ENCODE peak calls at places on chromosomes 5 and 9, in six cellular contexts. One of them, this sample, is unnamed. For H3K27me3, the result is how much of the 10 kb centered on the place peaks cover.

GRCh38 chr5:102414448-102414847 is 84.4 kb downstream of the SLCO6A1 start:
- DNase-seq in heart left ventricle: no peak
- DNase-seq in stomach: no peak
- DNase-seq in sigmoid colon: no peak
- DNase-seq in body of pancreas: no peak
- DNase-seq in spleen: no peak
- DNase-seq in this sample: no peak

GRCh38 chr5:111345731-111346130 is 121.5 kb downstream of the CAMK4 start:
- DNase-seq in heart left ventricle: no peak
- DNase-seq in stomach: no peak
- DNase-seq in sigmoid colon: no peak
- DNase-seq in body of pancreas: no peak
- DNase-seq in spleen: no peak
- DNase-seq in this sample: no peak

GRCh38 chr9:91486699-91487497 is 63.3 kb upstream of the NFIL3 start:
- DNase-seq in heart left ventricle: no peak
- DNase-seq in stomach: no peak
- DNase-seq in sigmoid colon: no peak
- DNase-seq in body of pancreas: no peak
- DNase-seq in spleen: no peak
- DNase-seq in this sample: no peak

GRCh38 chr9:108691614-108692013 is 164.2 kb downstream of the ACTL7B start:
- DNase-seq in heart left ventricle: no peak
- DNase-seq in stomach: peak
- DNase-seq in sigmoid colon: no peak
- DNase-seq in body of pancreas: no peak
- DNase-seq in spleen: no peak
- DNase-seq in this sample: no peak

GRCh38 chr5:132825824-132826391 is 4.5 kb downstream of the SHROOM1 start:
- DNase-seq in heart left ventricle: no peak
- DNase-seq in stomach: no peak
- DNase-seq in sigmoid colon: no peak
- DNase-seq in body of pancreas: no peak
- DNase-seq in spleen: no peak
- DNase-seq in this sample: no peak

GRCh38 chr5:136028782-136029742 is at the start of gene TGFBI:
- DNase-seq in heart left ventricle: peak
- DNase-seq in stomach: peak
- DNase-seq in sigmoid colon: peak
- DNase-seq in body of pancreas: peak
- DNase-seq in spleen: peak
- DNase-seq in this sample: peak

GRCh38 chr5:4945296-4945695 is 194.8 kb upstream of the ADAMTS16 start:
- DNase-seq in heart left ventricle: no peak
- DNase-seq in stomach: no peak
- DNase-seq in sigmoid colon: no peak
- DNase-seq in body of pancreas: no peak
- DNase-seq in spleen: no peak
- DNase-seq in this sample: no peak

GRCh38 chr9:15187589-15187988 is 119.4 kb downstream of the TTC39B start:
- DNase-seq in heart left ventricle: no peak
- DNase-seq in stomach: no peak
- DNase-seq in sigmoid colon: no peak
- DNase-seq in body of pancreas: no peak
- DNase-seq in spleen: no peak
- DNase-seq in this sample: no peak

GRCh38 chr9:134175291-134175807 is 11.0 kb upstream of the RNU6ATAC start:
- DNase-seq in heart left ventricle: peak
- DNase-seq in stomach: no peak
- DNase-seq in sigmoid colon: no peak
- DNase-seq in body of pancreas: no peak
- DNase-seq in spleen: no peak
- DNase-seq in this sample: no peak

GRCh38 chr9:32738501-32739172 is 44.7 kb upstream of the TMEM215 start:
- DNase-seq in heart left ventricle: no peak
- DNase-seq in stomach: no peak
- DNase-seq in sigmoid colon: no peak
- DNase-seq in body of pancreas: no peak
- DNase-seq in spleen: no peak
- DNase-seq in this sample: no peak

GRCh38 chr9:21836437-21837161 is 34.2 kb downstream of the MTAP start:
- DNase-seq in heart left ventricle: no peak
- DNase-seq in stomach: no peak
- DNase-seq in sigmoid colon: no peak
- DNase-seq in body of pancreas: no peak
- DNase-seq in spleen: no peak
- DNase-seq in this sample: no peak

GRCh38 chr9:113511856-113512761 is 48.6 kb downstream of the RGS3 start:
- DNase-seq in heart left ventricle: no peak
- DNase-seq in stomach: no peak
- DNase-seq in sigmoid colon: no peak
- DNase-seq in body of pancreas: no peak
- DNase-seq in spleen: peak
- DNase-seq in this sample: no peak

GRCh38 chr5:178232124-178232919 is at the start of gene PHYKPL:
- DNase-seq in heart left ventricle: peak
- DNase-seq in stomach: peak
- DNase-seq in sigmoid colon: peak
- DNase-seq in body of pancreas: peak
- DNase-seq in spleen: peak
- DNase-seq in this sample: peak
- TF ChIP-seq POLR2A in heart left ventricle: no peak
- TF ChIP-seq POLR2A in stomach: no peak
- TF ChIP-seq POLR2A in sigmoid colon: no peak
- TF ChIP-seq POLR2A in body of pancreas: peak
- TF ChIP-seq POLR2A in spleen: no peak
- TF ChIP-seq POLR2A in this sample: peak

GRCh38 chr5:54985301-54986268 is at the start of gene ESM1:
- DNase-seq in heart left ventricle: no peak
- DNase-seq in stomach: no peak
- DNase-seq in sigmoid colon: no peak
- DNase-seq in body of pancreas: peak
- DNase-seq in spleen: peak
- DNase-seq in this sample: no peak
- H3K27me3 ChIP-seq in heart left ventricle: under half
- H3K27me3 ChIP-seq in stomach: under half
- H3K27me3 ChIP-seq in sigmoid colon: under half
- H3K27me3 ChIP-seq in body of pancreas: under half
- H3K27me3 ChIP-seq in spleen: under half
- H3K27me3 ChIP-seq in this sample: under half

GRCh38 chr9:99251157-99251556 is 29.1 kb downstream of the SEC61B start:
- DNase-seq in heart left ventricle: no peak
- DNase-seq in stomach: no peak
- DNase-seq in sigmoid colon: no peak
- DNase-seq in body of pancreas: no peak
- DNase-seq in spleen: no peak
- DNase-seq in this sample: no peak

GRCh38 chr9:99255651-99256050 is 33.6 kb downstream of the SEC61B start:
- DNase-seq in heart left ventricle: no peak
- DNase-seq in stomach: no peak
- DNase-seq in sigmoid colon: no peak
- DNase-seq in body of pancreas: no peak
- DNase-seq in spleen: no peak
- DNase-seq in this sample: no peak

GRCh38 chr9:99257723-99258364 is 35.8 kb downstream of the SEC61B start:
- DNase-seq in heart left ventricle: no peak
- DNase-seq in stomach: no peak
- DNase-seq in sigmoid colon: no peak
- DNase-seq in body of pancreas: no peak
- DNase-seq in spleen: no peak
- DNase-seq in this sample: no peak

GRCh38 chr9:99253134-99253533 is 31.1 kb downstream of the SEC61B start:
- DNase-seq in heart left ventricle: no peak
- DNase-seq in stomach: no peak
- DNase-seq in sigmoid colon: no peak
- DNase-seq in body of pancreas: no peak
- DNase-seq in spleen: no peak
- DNase-seq in this sample: no peak

GRCh38 chr9:99253772-99254431 is 31.8 kb downstream of the SEC61B start:
- DNase-seq in heart left ventricle: no peak
- DNase-seq in stomach: no peak
- DNase-seq in sigmoid colon: no peak
- DNase-seq in body of pancreas: no peak
- DNase-seq in spleen: peak
- DNase-seq in this sample: no peak
- TF ChIP-seq POLR2A in heart left ventricle: no peak
- TF ChIP-seq POLR2A in stomach: no peak
- TF ChIP-seq POLR2A in sigmoid colon: no peak
- TF ChIP-seq POLR2A in body of pancreas: no peak
- TF ChIP-seq POLR2A in spleen: no peak
- TF ChIP-seq POLR2A in this sample: no peak

DNA sequence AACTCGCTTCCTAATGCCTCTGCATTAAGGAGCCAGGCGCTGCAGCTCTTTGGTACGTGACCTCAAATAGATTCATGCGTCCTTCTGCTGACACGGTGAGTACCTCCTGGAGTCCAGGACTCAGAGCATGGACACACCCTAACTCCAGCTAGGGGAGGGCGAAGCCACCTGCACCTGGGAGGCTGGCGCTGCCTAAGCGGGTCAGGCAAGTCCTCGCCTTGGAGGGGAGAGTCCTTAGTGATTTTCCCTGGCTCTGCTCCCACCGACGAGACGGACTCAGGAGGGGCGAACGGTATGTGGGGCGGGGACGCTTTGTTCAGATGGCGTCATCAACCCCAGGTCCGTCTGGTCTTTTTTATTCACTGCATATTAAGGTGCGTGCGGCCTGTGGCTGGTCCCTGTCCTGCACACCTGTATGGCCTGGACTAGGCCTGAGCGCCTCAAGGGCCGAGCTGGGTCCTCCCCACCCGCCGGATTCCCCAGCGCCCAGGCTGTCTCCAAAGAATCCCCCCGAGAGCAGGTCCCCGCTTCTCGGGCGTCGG is 50.3 kb downstream of the NSUN2 start:
- DNase-seq in heart left ventricle: no peak
- DNase-seq in stomach: no peak
- DNase-seq in sigmoid colon: no peak
- DNase-seq in body of pancreas: no peak
- DNase-seq in spleen: no peak
- DNase-seq in this sample: no peak
- H3K27me3 ChIP-seq in heart left ventricle: under half
- H3K27me3 ChIP-seq in stomach: under half
- H3K27me3 ChIP-seq in sigmoid colon: under half
- H3K27me3 ChIP-seq in body of pancreas: under half
- H3K27me3 ChIP-seq in spleen: half or more
- H3K27me3 ChIP-seq in this sample: under half

GRCh38 chr9:94111446-94111845 is 27.2 kb downstream of the PTPDC1 start:
- DNase-seq in heart left ventricle: no peak
- DNase-seq in stomach: no peak
- DNase-seq in sigmoid colon: no peak
- DNase-seq in body of pancreas: no peak
- DNase-seq in spleen: no peak
- DNase-seq in this sample: no peak

GRCh38 chr9:94108584-94108983 is 24.3 kb downstream of the PTPDC1 start:
- DNase-seq in heart left ventricle: peak
- DNase-seq in stomach: no peak
- DNase-seq in sigmoid colon: no peak
- DNase-seq in body of pancreas: no peak
- DNase-seq in spleen: no peak
- DNase-seq in this sample: no peak

GRCh38 chr9:94110821-94111252 is 26.6 kb downstream of the PTPDC1 start:
- DNase-seq in heart left ventricle: no peak
- DNase-seq in stomach: no peak
- DNase-seq in sigmoid colon: no peak
- DNase-seq in body of pancreas: no peak
- DNase-seq in spleen: no peak
- DNase-seq in this sample: no peak

GRCh38 chr9:94112716-94113465 is 28.6 kb downstream of the PTPDC1 start:
- DNase-seq in heart left ventricle: no peak
- DNase-seq in stomach: no peak
- DNase-seq in sigmoid colon: no peak
- DNase-seq in body of pancreas: no peak
- DNase-seq in spleen: no peak
- DNase-seq in this sample: no peak
- TF ChIP-seq POLR2A in heart left ventricle: no peak
- TF ChIP-seq POLR2A in stomach: no peak
- TF ChIP-seq POLR2A in sigmoid colon: no peak
- TF ChIP-seq POLR2A in body of pancreas: no peak
- TF ChIP-seq POLR2A in spleen: no peak
- TF ChIP-seq POLR2A in this sample: no peak

GRCh38 chr9:136140046-136140445 is 21.4 kb upstream of the TMEM250 start:
- DNase-seq in heart left ventricle: no peak
- DNase-seq in stomach: no peak
- DNase-seq in sigmoid colon: no peak
- DNase-seq in body of pancreas: no peak
- DNase-seq in spleen: no peak
- DNase-seq in this sample: no peak
- H3K27me3 ChIP-seq in heart left ventricle: under half
- H3K27me3 ChIP-seq in stomach: under half
- H3K27me3 ChIP-seq in sigmoid colon: half or more
- H3K27me3 ChIP-seq in body of pancreas: under half
- H3K27me3 ChIP-seq in spleen: half or more
- H3K27me3 ChIP-seq in this sample: under half

DNA sequence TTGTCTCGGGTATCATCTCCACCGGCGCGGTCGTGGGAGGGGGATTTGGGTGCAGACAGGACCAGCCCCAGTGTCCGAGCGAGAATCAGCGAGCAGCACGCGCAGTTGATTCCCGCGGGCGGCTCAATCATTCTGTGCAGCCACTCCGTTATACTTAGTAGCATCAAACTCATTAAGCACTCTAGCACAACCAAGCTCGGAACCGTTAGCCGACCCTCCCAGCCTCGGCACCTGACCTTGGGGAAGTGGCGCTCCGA is 195 bp downstream of the KYAT1 start:
- DNase-seq in heart left ventricle: no peak
- DNase-seq in stomach: no peak
- DNase-seq in sigmoid colon: no peak
- DNase-seq in body of pancreas: no peak
- DNase-seq in spleen: no peak
- DNase-seq in this sample: no peak
- TF ChIP-seq POLR2A in heart left ventricle: no peak
- TF ChIP-seq POLR2A in stomach: no peak
- TF ChIP-seq POLR2A in sigmoid colon: no peak
- TF ChIP-seq POLR2A in body of pancreas: no peak
- TF ChIP-seq POLR2A in spleen: no peak
- TF ChIP-seq POLR2A in this sample: no peak

This sample was measured in prostate gland.